ENCODE peak calls at places on chromosomes 3 and 15, in six cellular contexts. L is heart left ventricle, B is stomach, M is body of pancreas, Y is tibial nerve, O is spleen. P is an unnamed sample. For H3K4me1, the result is how much of the 10 kb centered on the place peaks cover.

GRCh38 chr3:99520511-99520910 is 117.9 kb upstream of the COL8A1 start:
- DNase-seq in L (no peak), B (no peak), M (no peak), Y (no peak), O (no peak), P (no peak)

GRCh38 chr3:192336286-192336685 is 391.1 kb downstream of the FGF12 start:
- DNase-seq in L (no peak), B (no peak), M (no peak), Y (no peak), O (no peak), P (no peak)

GRCh38 chr3:88301273-88302002 is 151.7 kb downstream of the C3orf38 start:
- DNase-seq in L (no peak), B (no peak), M (no peak), Y (no peak), O (no peak), P (no peak)

GRCh38 chr15:30001592-30001991 is 81.2 kb upstream of the GOLGA8J start:
- DNase-seq in L (no peak), B (no peak), M (no peak), Y (peak), O (no peak), P (no peak)

GRCh38 chr3:34106879-34107278 is 308.4 kb downstream of the PDCD6IP start:
- DNase-seq in L (no peak), B (peak), M (peak), Y (no peak), O (no peak), P (no peak)

GRCh38 chr3:13461169-13462124 is 18.7 kb upstream of the HDAC11 start:
- DNase-seq in L (peak), B (peak), M (peak), Y (no peak), O (peak), P (no peak)

GRCh38 chr3:126373682-126374601 is 16.7 kb upstream of the KLF15 start:
- DNase-seq in L (no peak), B (no peak), M (no peak), Y (no peak), O (peak), P (peak)

GRCh38 chr15:93664180-93664951 is 567.0 kb upstream of the MCTP2 start:
- DNase-seq in L (no peak), B (no peak), M (no peak), Y (no peak), O (no peak), P (no peak)

GRCh38 chr3:2657971-2658370 is 452.2 kb downstream of the IL5RA start:
- DNase-seq in L (no peak), B (no peak), M (no peak), Y (no peak), O (no peak), P (no peak)

GRCh38 chr3:121885386-121885785 is 8.8 kb upstream of the SLC15A2 start:
- DNase-seq in L (no peak), B (no peak), M (no peak), Y (no peak), O (no peak), P (no peak)

GRCh38 chr15:74382004-74382816 is 14.8 kb upstream of the CYP11A1 start:
- DNase-seq in L (peak), B (peak), M (peak), Y (peak), O (peak), P (no peak)

GRCh38 chr3:129703913-129704312 is 97.4 kb upstream of the PLXND1 start:
- DNase-seq in L (no peak), B (no peak), M (no peak), Y (no peak), O (no peak), P (no peak)

GRCh38 chr15:79849789-79850188 is 47.0 kb downstream of the MTHFS start:
- DNase-seq in L (no peak), B (peak), M (peak), Y (no peak), O (no peak), P (no peak)

GRCh38 chr15:34084086-34084485 is 17.6 kb downstream of the EMC7 start:
- DNase-seq in L (no peak), B (no peak), M (no peak), Y (no peak), O (no peak), P (no peak)

GRCh38 chr3:197750396-197750831 is 731 bp downstream of the FYTTD1 start:
- DNase-seq in L (peak), B (peak), M (peak), Y (peak), O (peak), P (peak)

GRCh38 chr3:57026918-57027317 is 33.5 kb upstream of the SPATA12 start:
- DNase-seq in L (no peak), B (no peak), M (peak), Y (no peak), O (no peak), P (no peak)

GRCh38 chr15:74207652-74208440 is 5.3 kb upstream of the STRA6 start:
- DNase-seq in L (no peak), B (no peak), M (no peak), Y (no peak), O (no peak), P (no peak)

GRCh38 chr15:57743424-57743823 is 36.9 kb downstream of the POLR2M start:
- DNase-seq in L (no peak), B (no peak), M (no peak), Y (no peak), O (no peak), P (no peak)

GRCh38 chr3:1529666-1530065 is 436.8 kb downstream of the CNTN6 start:
- DNase-seq in L (no peak), B (no peak), M (no peak), Y (no peak), O (no peak), P (no peak)

GRCh38 chr3:124407260-124407659 is 323.0 kb upstream of the UMPS start:
- DNase-seq in L (no peak), B (no peak), M (no peak), Y (no peak), O (no peak), P (no peak)

GRCh38 chr3:125143982-125144652 is 68.4 kb downstream of the SLC12A8 start:
- DNase-seq in L (no peak), B (no peak), M (no peak), Y (no peak), O (no peak), P (no peak)

GRCh38 chr3:194956697-194957396 is 271.2 kb downstream of the FAM43A start:
- DNase-seq in L (peak), B (no peak), M (no peak), Y (no peak), O (no peak), P (no peak)

GRCh38 chr3:151918253-151919029 is 45.0 kb downstream of the SUCNR1 start:
- DNase-seq in L (no peak), B (no peak), M (no peak), Y (no peak), O (no peak), P (no peak)

GRCh38 chr3:42683875-42684593 is 1.3 kb upstream of the KLHL40 start:
- DNase-seq in L (peak), B (peak), M (peak), Y (peak), O (no peak), P (no peak)

DNA sequence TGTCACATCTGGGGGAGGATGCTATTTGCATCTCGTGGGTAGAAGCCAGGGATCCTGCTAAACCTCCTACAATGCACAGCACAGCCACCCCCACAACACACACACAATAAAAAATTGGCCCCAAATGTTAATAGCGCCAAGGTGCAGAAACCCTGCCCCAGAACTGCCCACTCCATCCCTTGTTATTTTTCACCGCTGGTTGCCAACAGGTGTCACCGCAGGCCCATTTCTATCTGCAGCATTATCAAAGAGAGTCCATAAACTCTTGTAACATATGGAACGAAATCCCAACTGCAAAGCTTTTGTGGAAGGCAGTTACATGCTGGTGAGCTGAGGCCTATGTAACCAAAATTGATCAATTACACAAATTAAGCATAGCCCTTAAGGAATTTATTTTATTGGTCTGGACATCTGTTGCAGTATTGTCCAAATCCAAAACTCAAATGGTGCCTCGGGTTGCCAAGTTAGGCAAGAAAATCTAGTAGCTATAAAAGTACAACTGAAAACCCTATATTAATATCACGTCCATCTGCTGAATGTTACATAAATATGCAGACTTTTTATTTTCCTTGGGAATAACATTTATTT is 66.2 kb downstream of the SAMMSON start:
- DNase-seq in L (no peak), B (peak), M (no peak), Y (no peak), O (no peak), P (no peak)
- H3K4me1 ChIP-seq in L (under half), B (under half), M (under half), Y (under half), O (under half), P (under half)

GRCh38 chr15:72584006-72584405 is 70.5 kb upstream of the GOLGA6B start:
- DNase-seq in L (no peak), B (no peak), M (no peak), Y (no peak), O (no peak), P (no peak)

GRCh38 chr15:72585025-72585424 is 69.5 kb upstream of the GOLGA6B start:
- DNase-seq in L (no peak), B (no peak), M (no peak), Y (no peak), O (no peak), P (no peak)

GRCh38 chr15:72588096-72588495 is 66.4 kb upstream of the GOLGA6B start:
- DNase-seq in L (no peak), B (no peak), M (no peak), Y (no peak), O (no peak), P (no peak)

GRCh38 chr15:72590427-72590826 is 64.1 kb upstream of the GOLGA6B start:
- DNase-seq in L (no peak), B (no peak), M (no peak), Y (no peak), O (no peak), P (no peak)

DNA sequence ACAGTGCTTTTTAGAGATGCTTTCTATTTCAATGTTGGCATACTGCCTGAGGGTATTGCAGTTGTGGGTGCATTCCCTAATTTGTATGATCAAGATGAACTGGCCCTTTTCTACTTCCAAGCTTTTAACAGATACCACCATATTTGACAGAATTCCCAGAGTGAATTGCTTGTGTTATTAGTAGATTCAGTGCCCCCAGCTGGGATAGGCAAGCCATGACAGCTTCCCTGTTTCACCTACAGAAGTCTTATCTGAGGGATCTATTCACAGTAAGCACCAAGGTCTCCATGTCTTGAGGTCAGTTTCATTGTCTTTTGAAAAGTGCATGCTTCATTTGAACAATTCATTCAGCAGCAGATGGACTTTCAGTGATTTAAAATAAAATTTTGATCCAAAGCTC is 68.8 kb upstream of the GOLGA6B start:
- DNase-seq in L (no peak), B (no peak), M (no peak), Y (no peak), O (no peak), P (no peak)
- TF ChIP-seq CTCF in L (no peak), B (no peak), M (no peak), Y (no peak), O (no peak), P (no peak)

DNA sequence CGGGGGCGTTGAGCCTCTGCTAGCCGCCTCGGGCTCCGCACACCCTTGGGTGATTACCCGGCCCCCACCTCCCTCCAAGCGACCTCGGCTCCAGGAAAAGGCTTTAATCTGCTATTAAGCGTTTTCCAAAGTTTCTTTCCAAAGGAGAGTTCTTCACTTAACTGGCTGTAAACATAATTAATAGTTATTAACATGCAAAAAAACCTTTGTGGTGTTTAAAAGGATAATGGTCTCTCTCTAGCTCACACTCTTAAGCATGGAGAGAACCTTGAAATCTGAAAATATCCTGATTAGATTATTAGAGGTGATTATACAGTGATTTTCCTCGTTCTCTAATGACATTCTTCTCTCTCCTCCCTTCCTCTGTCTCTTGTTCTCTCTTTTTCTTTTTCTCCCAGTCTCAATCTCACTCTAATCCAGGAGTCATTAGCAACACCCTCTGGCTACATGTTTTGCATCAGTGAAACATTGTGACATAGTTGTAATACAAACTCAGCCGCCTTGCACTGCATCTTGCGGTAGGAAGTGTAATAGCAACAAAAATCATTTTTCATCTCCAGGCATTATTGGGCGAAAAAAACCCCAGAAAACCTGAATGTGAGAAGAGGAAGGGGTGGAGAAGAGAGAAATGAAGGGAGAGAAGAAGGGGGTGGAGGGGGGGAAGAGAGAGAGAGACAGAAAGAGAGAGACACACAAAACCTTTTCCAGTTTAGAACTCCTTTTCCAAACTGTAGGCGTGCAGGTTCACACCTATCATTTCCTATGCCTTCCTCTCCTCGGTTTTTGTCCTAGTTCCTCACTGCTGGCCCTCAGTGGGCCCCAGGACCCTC is 24.4 kb downstream of the NR2F2 start:
- DNase-seq in L (no peak), B (no peak), M (no peak), Y (no peak), O (no peak), P (no peak)
- TF ChIP-seq POLR2A in L (no peak), B (no peak), M (no peak), Y (peak), O (no peak), P (no peak)

DNA sequence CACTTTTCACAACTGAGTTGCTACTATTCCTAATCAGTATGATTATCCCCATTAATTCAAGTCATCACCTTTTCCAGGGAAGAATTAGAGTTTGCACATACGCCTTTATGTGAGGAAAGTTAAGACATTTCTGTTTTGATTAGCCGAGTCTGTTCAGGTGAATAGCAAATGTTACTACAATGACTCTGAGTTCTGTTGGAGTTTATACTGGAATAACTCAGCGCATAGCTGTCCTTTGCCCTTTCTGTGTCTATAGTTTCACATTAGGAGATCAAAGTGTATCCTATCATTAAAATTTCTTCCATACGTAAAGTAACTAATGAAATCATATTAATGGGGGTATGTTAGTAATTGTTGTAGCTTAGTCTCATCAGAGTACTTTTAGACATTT is 4.9 kb downstream of the RAB8B start:
- DNase-seq in L (no peak), B (no peak), M (no peak), Y (no peak), O (no peak), P (no peak)
- H3K4me1 ChIP-seq in L (half or more), B (half or more), M (under half), Y (half or more), O (half or more), P (half or more)